ENCODE peak calls at places on chromosomes 11 and 22, in nine cellular contexts. P, S, D, B, R, Y, X, O and W are unnamed samples.

GRCh38 chr11:5611627-5612026 is 13.2 kb upstream of the TRIM34 start:
- DNase-seq in P (no peak), S (no peak), D (no peak), B (no peak), R (no peak), Y (no peak), X (no peak), O (no peak), W (no peak)

GRCh38 chr11:125064070-125064469 is 965 bp downstream of the SLC37A2 start:
- DNase-seq in P (no peak), S (no peak), D (no peak), B (no peak), R (no peak), Y (no peak), X (no peak), O (no peak), W (no peak)

GRCh38 chr11:75719639-75720239 is 2.1 kb downstream of the MOGAT2 start:
- DNase-seq in P (no peak), S (no peak), D (no peak), B (no peak), R (no peak), Y (no peak), X (no peak), O (no peak), W (no peak)

GRCh38 chr11:81135570-81135969 is 1598.1 kb downstream of the FAM181B start:
- DNase-seq in P (no peak), S (no peak), D (no peak), B (no peak), R (no peak), Y (no peak), X (no peak), O (no peak), W (no peak)

GRCh38 chr11:78645226-78646202 is 70.8 kb upstream of the NARS2 start:
- DNase-seq in P (peak), S (peak), D (peak), B (peak), R (peak), Y (peak), X (peak), O (peak), W (peak)

GRCh38 chr11:47667555-47667954 is 25.2 kb upstream of the MTCH2 start:
- DNase-seq in P (no peak), S (no peak), D (no peak), B (no peak), R (no peak), Y (no peak), X (no peak), O (no peak), W (no peak)

GRCh38 chr22:19765477-19766234 is 5.1 kb downstream of the TBX1 start:
- DNase-seq in P (no peak), S (no peak), D (peak), B (no peak), R (no peak), Y (peak), X (no peak), O (no peak), W (no peak)

GRCh38 chr11:6599884-6600390 is 3.5 kb downstream of the RRP8 start:
- DNase-seq in P (no peak), S (no peak), D (no peak), B (no peak), R (no peak), Y (no peak), X (no peak), O (no peak), W (no peak)

GRCh38 chr22:19875531-19876313 is 21.0 kb upstream of the GNB1L start:
- DNase-seq in P (no peak), S (no peak), D (no peak), B (no peak), R (no peak), Y (peak), X (no peak), O (no peak), W (no peak)

GRCh38 chr22:35620624-35621245 is 3.6 kb upstream of the MB start:
- DNase-seq in P (no peak), S (no peak), D (no peak), B (peak), R (no peak), Y (no peak), X (no peak), O (no peak), W (peak)

GRCh38 chr11:62671604-62672528 is at the start of the genes LBHD1 and UQCC3:
- DNase-seq in P (peak), S (peak), D (peak), B (peak), R (peak), Y (peak), X (peak), O (peak), W (peak)

GRCh38 chr22:31538815-31539214 is 42.5 kb downstream of the SFI1 start:
- DNase-seq in P (no peak), S (no peak), D (no peak), B (no peak), R (no peak), Y (no peak), X (no peak), O (no peak), W (no peak)

GRCh38 chr22:27627444-27627833 is 174.1 kb downstream of the MN1 start:
- DNase-seq in P (no peak), S (no peak), D (peak), B (no peak), R (no peak), Y (no peak), X (no peak), O (no peak), W (no peak)

GRCh38 chr11:93099811-93100210 is 98.0 kb downstream of the SLC36A4 start:
- DNase-seq in P (no peak), S (no peak), D (no peak), B (peak), R (no peak), Y (no peak), X (no peak), O (no peak), W (no peak)

GRCh38 chr11:75768112-75768908 is at the start of gene DGAT2:
- DNase-seq in P (peak), S (no peak), D (peak), B (peak), R (peak), Y (peak), X (peak), O (peak), W (peak)

GRCh38 chr11:71144736-71145135 is 107.6 kb downstream of the SHANK2 start:
- DNase-seq in P (no peak), S (no peak), D (no peak), B (no peak), R (no peak), Y (no peak), X (no peak), O (no peak), W (no peak)

GRCh38 chr11:116829525-116830183 is at the start of gene APOC3:
- DNase-seq in P (no peak), S (no peak), D (no peak), B (peak), R (no peak), Y (no peak), X (no peak), O (no peak), W (no peak)

GRCh38 chr22:31243339-31244043 is 31.4 kb downstream of the LIMK2 start:
- DNase-seq in P (no peak), S (no peak), D (no peak), B (no peak), R (no peak), Y (no peak), X (no peak), O (no peak), W (peak)

GRCh38 chr11:76159303-76159937 is 46.9 kb downstream of the WNT11 start:
- DNase-seq in P (no peak), S (no peak), D (no peak), B (no peak), R (no peak), Y (peak), X (no peak), O (no peak), W (no peak)

GRCh38 chr11:11387906-11388305 is 34.9 kb upstream of the CSNK2A3 start:
- DNase-seq in P (no peak), S (no peak), D (no peak), B (no peak), R (no peak), Y (no peak), X (no peak), O (no peak), W (no peak)

GRCh38 chr22:36335621-36336020 is 52.1 kb downstream of the MYH9 start:
- DNase-seq in P (no peak), S (no peak), D (no peak), B (no peak), R (no peak), Y (no peak), X (no peak), O (no peak), W (no peak)

GRCh38 chr11:92845390-92846185 is 123.9 kb upstream of the MTNR1B start:
- DNase-seq in P (no peak), S (no peak), D (no peak), B (no peak), R (no peak), Y (no peak), X (no peak), O (no peak), W (no peak)